ENCODE peak calls at places on chromosomes 12 and 14, in five cellular contexts. One of them, this sample, is unnamed.

GRCh38 chr12:15322164-15323054 is at the start of gene PTPRO:
- DNase-seq in H1: peak
- DNase-seq in HCT116: no peak
- DNase-seq in SK-N-SH: peak
- DNase-seq in GM12878: no peak
- DNase-seq in this sample: peak

GRCh38 chr12:117501470-117501869 is 140.0 kb upstream of the NOS1 start:
- DNase-seq in H1: no peak
- DNase-seq in HCT116: no peak
- DNase-seq in SK-N-SH: no peak
- DNase-seq in GM12878: no peak
- DNase-seq in this sample: no peak

GRCh38 chr12:7787574-7788315 is 1.5 kb upstream of the NANOG start:
- DNase-seq in H1: peak
- DNase-seq in HCT116: no peak
- DNase-seq in SK-N-SH: no peak
- DNase-seq in GM12878: no peak
- DNase-seq in this sample: no peak

GRCh38 chr14:51468523-51468922 is 183.2 kb upstream of the FRMD6 start:
- DNase-seq in H1: no peak
- DNase-seq in HCT116: no peak
- DNase-seq in SK-N-SH: no peak
- DNase-seq in GM12878: no peak
- DNase-seq in this sample: no peak

GRCh38 chr12:128818065-128819022 is 5.4 kb downstream of the SLC15A4 start:
- DNase-seq in H1: no peak
- DNase-seq in HCT116: no peak
- DNase-seq in SK-N-SH: no peak
- DNase-seq in GM12878: no peak
- DNase-seq in this sample: no peak

GRCh38 chr12:6735448-6736191 is 11.8 kb downstream of the COPS7A start:
- DNase-seq in H1: peak
- DNase-seq in HCT116: no peak
- DNase-seq in SK-N-SH: peak
- DNase-seq in GM12878: no peak
- DNase-seq in this sample: no peak

GRCh38 chr12:8844665-8845064 is 22.2 kb downstream of the A2ML1 start:
- DNase-seq in H1: no peak
- DNase-seq in HCT116: no peak
- DNase-seq in SK-N-SH: peak
- DNase-seq in GM12878: no peak
- DNase-seq in this sample: no peak

GRCh38 chr14:99273025-99273723 is 1.2 kb upstream of the BCL11B start:
- DNase-seq in H1: peak
- DNase-seq in HCT116: no peak
- DNase-seq in SK-N-SH: peak
- DNase-seq in GM12878: no peak
- DNase-seq in this sample: peak

GRCh38 chr12:115998789-115999478 is 278.6 kb downstream of the MED13L start:
- DNase-seq in H1: no peak
- DNase-seq in HCT116: no peak
- DNase-seq in SK-N-SH: no peak
- DNase-seq in GM12878: no peak
- DNase-seq in this sample: peak

GRCh38 chr12:63124778-63125177 is 26.2 kb downstream of the AVPR1A start:
- DNase-seq in H1: no peak
- DNase-seq in HCT116: no peak
- DNase-seq in SK-N-SH: no peak
- DNase-seq in GM12878: no peak
- DNase-seq in this sample: no peak

GRCh38 chr14:104150201-104151027 is 12.0 kb downstream of the KIF26A start:
- DNase-seq in H1: no peak
- DNase-seq in HCT116: no peak
- DNase-seq in SK-N-SH: peak
- DNase-seq in GM12878: no peak
- DNase-seq in this sample: no peak

GRCh38 chr12:39426636-39427245 is 16.2 kb downstream of the KIF21A start:
- DNase-seq in H1: no peak
- DNase-seq in HCT116: no peak
- DNase-seq in SK-N-SH: no peak
- DNase-seq in GM12878: no peak
- DNase-seq in this sample: no peak
- TF ChIP-seq JUND in H1: no peak
- TF ChIP-seq JUND in HCT116: no peak
- TF ChIP-seq JUND in SK-N-SH: no peak
- TF ChIP-seq JUND in GM12878: no peak
- TF ChIP-seq JUND in this sample: no peak

GRCh38 chr12:19456176-19456575 is 16.9 kb downstream of the AEBP2 start:
- DNase-seq in H1: peak
- DNase-seq in HCT116: no peak
- DNase-seq in SK-N-SH: no peak
- DNase-seq in GM12878: no peak
- DNase-seq in this sample: no peak

GRCh38 chr12:19453961-19454360 is 14.7 kb downstream of the AEBP2 start:
- DNase-seq in H1: no peak
- DNase-seq in HCT116: no peak
- DNase-seq in SK-N-SH: no peak
- DNase-seq in GM12878: no peak
- DNase-seq in this sample: no peak

GRCh38 chr12:19451196-19451595 is 11.9 kb downstream of the AEBP2 start:
- DNase-seq in H1: peak
- DNase-seq in HCT116: no peak
- DNase-seq in SK-N-SH: peak
- DNase-seq in GM12878: no peak
- DNase-seq in this sample: no peak

GRCh38 chr12:19457561-19457960 is 18.3 kb downstream of the AEBP2 start:
- DNase-seq in H1: peak
- DNase-seq in HCT116: no peak
- DNase-seq in SK-N-SH: no peak
- DNase-seq in GM12878: no peak
- DNase-seq in this sample: no peak

GRCh38 chr12:19454837-19455236 is 15.5 kb downstream of the AEBP2 start:
- DNase-seq in H1: no peak
- DNase-seq in HCT116: no peak
- DNase-seq in SK-N-SH: no peak
- DNase-seq in GM12878: no peak
- DNase-seq in this sample: no peak
- TF ChIP-seq JUND in H1: no peak
- TF ChIP-seq JUND in HCT116: no peak
- TF ChIP-seq JUND in SK-N-SH: no peak
- TF ChIP-seq JUND in GM12878: no peak
- TF ChIP-seq JUND in this sample: no peak

DNA sequence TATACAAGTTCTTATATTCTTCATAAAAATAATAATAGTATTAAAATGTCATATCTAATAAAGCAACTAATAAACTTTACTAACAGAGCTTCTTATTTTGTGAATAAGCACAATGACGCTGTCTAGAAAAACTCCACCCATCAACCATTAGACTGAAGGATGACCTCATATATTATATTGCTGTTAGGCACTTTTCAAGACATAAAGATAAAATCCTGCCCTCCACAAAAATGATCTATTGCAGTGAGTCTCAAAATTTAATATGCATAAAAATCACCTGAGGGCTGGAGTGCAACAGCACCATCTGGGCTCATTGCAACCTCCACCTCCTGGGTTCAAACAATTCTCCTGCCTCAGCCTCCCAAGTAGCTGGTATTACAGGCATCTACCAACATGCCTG is 20.1 kb downstream of the TM7SF3 start:
- DNase-seq in H1: no peak
- DNase-seq in HCT116: no peak
- DNase-seq in SK-N-SH: no peak
- DNase-seq in GM12878: no peak
- DNase-seq in this sample: no peak
- TF ChIP-seq JUND in H1: no peak
- TF ChIP-seq JUND in HCT116: no peak
- TF ChIP-seq JUND in SK-N-SH: no peak
- TF ChIP-seq JUND in GM12878: no peak
- TF ChIP-seq JUND in this sample: no peak

GRCh38 chr14:38496092-38496491 is 240.2 kb upstream of the CLEC14A start:
- DNase-seq in H1: no peak
- DNase-seq in HCT116: no peak
- DNase-seq in SK-N-SH: no peak
- DNase-seq in GM12878: no peak
- DNase-seq in this sample: no peak
- TF ChIP-seq JUND in H1: no peak
- TF ChIP-seq JUND in HCT116: no peak
- TF ChIP-seq JUND in SK-N-SH: no peak
- TF ChIP-seq JUND in GM12878: no peak
- TF ChIP-seq JUND in this sample: no peak